ENCODE peak calls at places on chromosome 9, in six cellular contexts. One of them, this sample, is unnamed.
A peak's percentile ranks its signal among the peaks of the same experiment; 100 is the strongest.

GRCh38 chr9:86713456-86713855 is 233.8 kb downstream of the GAS1 start:
- DNase-seq in IMR-90: peak; percentile 83
- DNase-seq in H1: no peak
- DNase-seq in mesenchymal stem cell: peak; percentile 35
- DNase-seq in trophoblast cell: no peak
- DNase-seq in neuronal stem cell: no peak
- DNase-seq in this sample: no peak

GRCh38 chr9:37839491-37840461 is 39.2 kb downstream of the DCAF10 start:
- DNase-seq in mesenchymal stem cell: no peak
- DNase-seq in IMR-90: peak; percentile 20
- DNase-seq in H1: no peak
- DNase-seq in neuronal stem cell: no peak
- DNase-seq in trophoblast cell: no peak
- DNase-seq in this sample: no peak

GRCh38 chr9:101140728-101141127 is 112.2 kb downstream of the PLPPR1 start:
- DNase-seq in mesenchymal stem cell: no peak
- DNase-seq in trophoblast cell: no peak
- DNase-seq in H1: no peak
- DNase-seq in IMR-90: no peak
- DNase-seq in neuronal stem cell: no peak
- DNase-seq in this sample: no peak

GRCh38 chr9:98600631-98601030 is 108.1 kb downstream of the GABBR2 start:
- DNase-seq in mesenchymal stem cell: no peak
- DNase-seq in neuronal stem cell: no peak
- DNase-seq in trophoblast cell: no peak
- DNase-seq in H1: no peak
- DNase-seq in IMR-90: no peak
- DNase-seq in this sample: no peak

GRCh38 chr9:25964239-25964638 is 286.0 kb upstream of the TUSC1 start:
- DNase-seq in H1: peak; percentile 31
- DNase-seq in trophoblast cell: no peak
- DNase-seq in neuronal stem cell: peak; percentile 33
- DNase-seq in IMR-90: peak; percentile 82
- DNase-seq in mesenchymal stem cell: peak; percentile 87
- DNase-seq in this sample: peak; percentile 65

GRCh38 chr9:109811876-109812275 is 31.9 kb downstream of the PALM2AKAP2 start:
- DNase-seq in H1: no peak
- DNase-seq in mesenchymal stem cell: no peak
- DNase-seq in IMR-90: no peak
- DNase-seq in trophoblast cell: no peak
- DNase-seq in neuronal stem cell: no peak
- DNase-seq in this sample: no peak

GRCh38 chr9:101388507-101388993 is 3.7 kb upstream of the BAAT start:
- DNase-seq in IMR-90: no peak
- DNase-seq in H1: no peak
- DNase-seq in mesenchymal stem cell: no peak
- DNase-seq in neuronal stem cell: no peak
- DNase-seq in trophoblast cell: no peak
- DNase-seq in this sample: no peak

GRCh38 chr9:122332083-122332482 is 38.7 kb upstream of the PTGS1 start:
- DNase-seq in mesenchymal stem cell: no peak
- DNase-seq in neuronal stem cell: no peak
- DNase-seq in H1: no peak
- DNase-seq in trophoblast cell: no peak
- DNase-seq in IMR-90: no peak
- DNase-seq in this sample: no peak

GRCh38 chr9:32550046-32550608 is 2.0 kb upstream of the SMIM27 start:
- DNase-seq in H1: no peak
- DNase-seq in neuronal stem cell: peak; percentile 12
- DNase-seq in IMR-90: peak; percentile 53
- DNase-seq in mesenchymal stem cell: peak; percentile 58
- DNase-seq in trophoblast cell: no peak
- DNase-seq in this sample: no peak

GRCh38 chr9:134375430-134376385 is 49.5 kb downstream of the RXRA start:
- DNase-seq in trophoblast cell: peak; percentile 93
- DNase-seq in H1: no peak
- DNase-seq in neuronal stem cell: no peak
- DNase-seq in IMR-90: no peak
- DNase-seq in mesenchymal stem cell: peak; percentile 27
- DNase-seq in this sample: no peak

GRCh38 chr9:98594551-98595160 is 114.1 kb downstream of the GABBR2 start:
- DNase-seq in neuronal stem cell: no peak
- DNase-seq in trophoblast cell: no peak
- DNase-seq in IMR-90: no peak
- DNase-seq in H1: no peak
- DNase-seq in mesenchymal stem cell: no peak
- DNase-seq in this sample: no peak

GRCh38 chr9:297104-297794 is 82.6 kb downstream of the DOCK8 start:
- DNase-seq in mesenchymal stem cell: no peak
- DNase-seq in H1: no peak
- DNase-seq in IMR-90: no peak
- DNase-seq in neuronal stem cell: no peak
- DNase-seq in trophoblast cell: peak; percentile 34
- DNase-seq in this sample: no peak

GRCh38 chr9:133990366-133991210 is 1.5 kb downstream of the VAV2 start:
- DNase-seq in mesenchymal stem cell: peak; percentile 93
- DNase-seq in IMR-90: peak; percentile 85
- DNase-seq in trophoblast cell: no peak
- DNase-seq in H1: no peak
- DNase-seq in neuronal stem cell: peak; percentile 77
- DNase-seq in this sample: no peak

GRCh38 chr9:110452227-110452801 is 114.7 kb upstream of the TXNDC8 start:
- DNase-seq in trophoblast cell: no peak
- DNase-seq in H1: no peak
- DNase-seq in mesenchymal stem cell: peak; percentile 19
- DNase-seq in IMR-90: peak; percentile 15
- DNase-seq in neuronal stem cell: no peak
- DNase-seq in this sample: no peak

GRCh38 chr9:135463140-135463539 is 16.4 kb upstream of the PPP1R26 start:
- DNase-seq in mesenchymal stem cell: peak; percentile 42
- DNase-seq in neuronal stem cell: no peak
- DNase-seq in H1: no peak
- DNase-seq in trophoblast cell: peak; percentile 37
- DNase-seq in IMR-90: peak; percentile 54
- DNase-seq in this sample: no peak

GRCh38 chr9:92952861-92953620 is 5.7 kb downstream of the FGD3 start:
- DNase-seq in neuronal stem cell: no peak
- DNase-seq in H1: no peak
- DNase-seq in mesenchymal stem cell: no peak
- DNase-seq in trophoblast cell: no peak
- DNase-seq in IMR-90: no peak
- DNase-seq in this sample: no peak

GRCh38 chr9:126561582-126561981 is 52.1 kb upstream of the LMX1B start:
- DNase-seq in IMR-90: no peak
- DNase-seq in H1: no peak
- DNase-seq in neuronal stem cell: no peak
- DNase-seq in trophoblast cell: no peak
- DNase-seq in mesenchymal stem cell: no peak
- DNase-seq in this sample: no peak

GRCh38 chr9:126564128-126564527 is 49.6 kb upstream of the LMX1B start:
- DNase-seq in trophoblast cell: no peak
- DNase-seq in IMR-90: no peak
- DNase-seq in H1: no peak
- DNase-seq in mesenchymal stem cell: no peak
- DNase-seq in neuronal stem cell: no peak
- DNase-seq in this sample: no peak

GRCh38 chr9:126564716-126565115 is 49.0 kb upstream of the LMX1B start:
- DNase-seq in H1: no peak
- DNase-seq in neuronal stem cell: no peak
- DNase-seq in mesenchymal stem cell: no peak
- DNase-seq in IMR-90: no peak
- DNase-seq in trophoblast cell: no peak
- DNase-seq in this sample: peak; percentile 70

GRCh38 chr9:126565336-126566128 is 48.2 kb upstream of the LMX1B start:
- DNase-seq in neuronal stem cell: no peak
- DNase-seq in H1: no peak
- DNase-seq in IMR-90: no peak
- DNase-seq in trophoblast cell: no peak
- DNase-seq in mesenchymal stem cell: no peak
- DNase-seq in this sample: no peak

GRCh38 chr9:126563556-126563955 is 50.2 kb upstream of the LMX1B start:
- DNase-seq in neuronal stem cell: no peak
- DNase-seq in mesenchymal stem cell: no peak
- DNase-seq in IMR-90: no peak
- DNase-seq in H1: no peak
- DNase-seq in trophoblast cell: no peak
- DNase-seq in this sample: no peak
- H4K91ac ChIP-seq in neuronal stem cell: no peak overlapping the region
- H4K91ac ChIP-seq in mesenchymal stem cell: no peak overlapping the region
- H4K91ac ChIP-seq in IMR-90: no peak overlapping the region
- H4K91ac ChIP-seq in H1: no peak overlapping the region
- H4K91ac ChIP-seq in trophoblast cell: no peak overlapping the region
- H4K91ac ChIP-seq in this sample: no peak overlapping the region

GRCh38 chr9:111599092-111599947 is at the start of gene PTGR1:
- DNase-seq in trophoblast cell: peak; percentile 55
- DNase-seq in mesenchymal stem cell: peak; percentile 92
- DNase-seq in IMR-90: peak; percentile 89
- DNase-seq in neuronal stem cell: peak; percentile 71
- DNase-seq in H1: peak; percentile 29
- DNase-seq in this sample: peak; percentile 84
- H3K18ac ChIP-seq in trophoblast cell: no peak within 1 kb of the TSS
- H3K18ac ChIP-seq in mesenchymal stem cell: peak within 1 kb of the TSS; percentile 74
- H3K18ac ChIP-seq in IMR-90: peak within 1 kb of the TSS; percentile 44
- H3K18ac ChIP-seq in neuronal stem cell: peak within 1 kb of the TSS; percentile 83
- H3K18ac ChIP-seq in H1: peak within 1 kb of the TSS; percentile 41
- H3K18ac ChIP-seq in this sample: peak within 1 kb of the TSS; percentile 40

GRCh38 chr9:115414561-115414960 is 296.6 kb upstream of the TNC start:
- DNase-seq in mesenchymal stem cell: no peak
- DNase-seq in trophoblast cell: no peak
- DNase-seq in H1: no peak
- DNase-seq in IMR-90: no peak
- DNase-seq in neuronal stem cell: no peak
- DNase-seq in this sample: no peak

GRCh38 chr9:115411516-115411915 is 293.6 kb upstream of the TNC start:
- DNase-seq in mesenchymal stem cell: no peak
- DNase-seq in IMR-90: peak; percentile 75
- DNase-seq in trophoblast cell: no peak
- DNase-seq in neuronal stem cell: no peak
- DNase-seq in H1: no peak
- DNase-seq in this sample: no peak

GRCh38 chr9:115413766-115414382 is 295.9 kb upstream of the TNC start:
- DNase-seq in H1: no peak
- DNase-seq in mesenchymal stem cell: no peak
- DNase-seq in neuronal stem cell: no peak
- DNase-seq in IMR-90: no peak
- DNase-seq in trophoblast cell: no peak
- DNase-seq in this sample: no peak

GRCh38 chr9:115413304-115413703 is 295.3 kb upstream of the TNC start:
- DNase-seq in trophoblast cell: no peak
- DNase-seq in mesenchymal stem cell: no peak
- DNase-seq in H1: no peak
- DNase-seq in neuronal stem cell: no peak
- DNase-seq in IMR-90: no peak
- DNase-seq in this sample: no peak

GRCh38 chr9:115411993-115412452 is 294.1 kb upstream of the TNC start:
- DNase-seq in trophoblast cell: no peak
- DNase-seq in neuronal stem cell: no peak
- DNase-seq in mesenchymal stem cell: no peak
- DNase-seq in H1: no peak
- DNase-seq in IMR-90: peak; percentile 83
- DNase-seq in this sample: no peak
- H3K27ac ChIP-seq in trophoblast cell: no peak overlapping the region
- H3K27ac ChIP-seq in neuronal stem cell: no peak overlapping the region
- H3K27ac ChIP-seq in mesenchymal stem cell: no peak overlapping the region
- H3K27ac ChIP-seq in H1: no peak overlapping the region
- H3K27ac ChIP-seq in IMR-90: peak overlapping the region; percentile 86
- H3K27ac ChIP-seq in this sample: no peak overlapping the region

GRCh38 chr9:128120061-128120740 is 7.3 kb downstream of the PTGES2 start:
- DNase-seq in neuronal stem cell: no peak
- DNase-seq in mesenchymal stem cell: no peak
- DNase-seq in trophoblast cell: no peak
- DNase-seq in IMR-90: no peak
- DNase-seq in H1: no peak
- DNase-seq in this sample: no peak
- H4K91ac ChIP-seq in neuronal stem cell: no peak overlapping the region
- H4K91ac ChIP-seq in mesenchymal stem cell: no peak overlapping the region
- H4K91ac ChIP-seq in trophoblast cell: no peak overlapping the region
- H4K91ac ChIP-seq in IMR-90: no peak overlapping the region
- H4K91ac ChIP-seq in H1: no peak overlapping the region
- H4K91ac ChIP-seq in this sample: no peak overlapping the region

GRCh38 chr9:35490155-35490909 is 421 bp downstream of the RUSC2 start:
- DNase-seq in trophoblast cell: peak; percentile 7
- DNase-seq in IMR-90: no peak
- DNase-seq in H1: no peak
- DNase-seq in mesenchymal stem cell: no peak
- DNase-seq in neuronal stem cell: no peak
- DNase-seq in this sample: peak; percentile 51
- H3K18ac ChIP-seq in trophoblast cell: peak overlapping the region; percentile 52
- H3K18ac ChIP-seq in IMR-90: peak overlapping the region; percentile 64
- H3K18ac ChIP-seq in H1: peak overlapping the region; percentile 93
- H3K18ac ChIP-seq in mesenchymal stem cell: peak overlapping the region; percentile 71
- H3K18ac ChIP-seq in neuronal stem cell: peak overlapping the region; percentile 98
- H3K18ac ChIP-seq in this sample: no peak overlapping the region

GRCh38 chr9:77827104-77827784 is 179.1 kb upstream of the GNA14 start:
- DNase-seq in H1: no peak
- DNase-seq in neuronal stem cell: no peak
- DNase-seq in trophoblast cell: no peak
- DNase-seq in IMR-90: no peak
- DNase-seq in mesenchymal stem cell: no peak
- DNase-seq in this sample: no peak
- H3K27ac ChIP-seq in H1: no peak overlapping the region
- H3K27ac ChIP-seq in neuronal stem cell: no peak overlapping the region
- H3K27ac ChIP-seq in trophoblast cell: no peak overlapping the region
- H3K27ac ChIP-seq in IMR-90: no peak overlapping the region
- H3K27ac ChIP-seq in mesenchymal stem cell: no peak overlapping the region
- H3K27ac ChIP-seq in this sample: no peak overlapping the region

DNA sequence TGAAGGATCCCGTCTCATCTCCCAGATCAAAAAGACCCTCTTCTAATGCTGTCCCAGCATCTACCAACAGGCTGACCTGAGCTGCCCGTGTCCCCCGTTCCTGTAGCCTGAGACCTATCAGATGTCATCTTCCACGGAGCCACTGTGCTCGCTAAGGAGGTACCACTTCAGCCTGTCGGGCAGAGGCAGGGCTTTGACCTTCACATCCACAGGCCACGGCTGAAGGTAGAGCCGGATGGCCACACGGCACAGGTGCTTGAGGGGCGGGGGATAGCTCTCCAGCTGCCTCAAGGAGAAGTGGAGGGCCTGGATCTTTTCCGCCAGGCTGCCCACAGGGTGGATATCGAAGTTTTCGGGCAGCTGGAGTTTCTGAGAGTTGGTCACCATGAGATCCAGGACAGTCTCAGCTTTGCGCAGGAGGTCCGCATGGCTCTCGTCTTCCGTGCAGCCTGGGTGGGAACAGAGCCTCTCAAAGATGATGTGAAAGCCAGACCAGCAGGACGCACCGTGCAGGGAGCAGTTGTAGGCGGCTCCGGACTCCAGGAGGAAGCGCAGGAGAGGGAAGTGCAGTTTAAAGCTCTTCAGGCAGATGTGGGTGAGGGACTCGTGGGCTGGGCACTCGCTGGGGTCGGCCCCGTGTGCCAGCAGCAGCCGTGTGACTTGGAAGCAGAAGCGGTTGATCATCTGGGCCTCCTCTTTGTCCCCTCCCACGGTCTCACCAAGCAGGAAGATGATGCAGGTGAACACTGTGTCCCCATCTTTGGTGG is 4.1 kb downstream of the ASB6 start:
- DNase-seq in H1: no peak
- DNase-seq in mesenchymal stem cell: no peak
- DNase-seq in trophoblast cell: no peak
- DNase-seq in IMR-90: no peak
- DNase-seq in neuronal stem cell: no peak
- DNase-seq in this sample: no peak
- H4K91ac ChIP-seq in H1: no peak overlapping the region
- H4K91ac ChIP-seq in mesenchymal stem cell: no peak overlapping the region
- H4K91ac ChIP-seq in trophoblast cell: no peak overlapping the region
- H4K91ac ChIP-seq in IMR-90: no peak overlapping the region
- H4K91ac ChIP-seq in neuronal stem cell: no peak overlapping the region
- H4K91ac ChIP-seq in this sample: no peak overlapping the region

GRCh38 chr9:137269231-137269772 is 8.2 kb upstream of the TOR4A start:
- DNase-seq in trophoblast cell: no peak
- DNase-seq in mesenchymal stem cell: peak; percentile 92
- DNase-seq in IMR-90: peak; percentile 60
- DNase-seq in neuronal stem cell: no peak
- DNase-seq in H1: no peak
- DNase-seq in this sample: no peak
- H3K18ac ChIP-seq in trophoblast cell: no peak overlapping the region
- H3K18ac ChIP-seq in mesenchymal stem cell: peak overlapping the region; percentile 97
- H3K18ac ChIP-seq in IMR-90: no peak overlapping the region
- H3K18ac ChIP-seq in neuronal stem cell: no peak overlapping the region
- H3K18ac ChIP-seq in H1: no peak overlapping the region
- H3K18ac ChIP-seq in this sample: no peak overlapping the region